ENCODE peak calls at places on chromosomes 16 and 17, in seven cellular contexts. One of them, this sample, is unnamed.

GRCh38 chr17:78130439-78131101 is at the start of gene TMC8:
- DNase-seq in cardiac muscle cell: no peak
- DNase-seq in upper lobe of right lung: peak
- DNase-seq in WTC11: no peak
- DNase-seq in endothelial cell: no peak
- DNase-seq in A549: no peak
- DNase-seq in gastrocnemius medialis: no peak
- DNase-seq in this sample: no peak

GRCh38 chr17:29241015-29241963 is 5.4 kb upstream of the CRYBA1 start:
- DNase-seq in A549: peak
- DNase-seq in gastrocnemius medialis: no peak
- DNase-seq in cardiac muscle cell: no peak
- DNase-seq in WTC11: peak
- DNase-seq in endothelial cell: no peak
- DNase-seq in upper lobe of right lung: no peak
- DNase-seq in this sample: peak

GRCh38 chr17:78940708-78941107 is 15.5 kb upstream of the TIMP2 start:
- DNase-seq in upper lobe of right lung: no peak
- DNase-seq in endothelial cell: no peak
- DNase-seq in WTC11: peak
- DNase-seq in gastrocnemius medialis: no peak
- DNase-seq in cardiac muscle cell: no peak
- DNase-seq in A549: peak
- DNase-seq in this sample: no peak

GRCh38 chr17:47733047-47733413 is at the start of gene TBX21:
- DNase-seq in cardiac muscle cell: peak
- DNase-seq in A549: peak
- DNase-seq in WTC11: peak
- DNase-seq in upper lobe of right lung: peak
- DNase-seq in gastrocnemius medialis: peak
- DNase-seq in endothelial cell: peak
- DNase-seq in this sample: no peak

GRCh38 chr16:81996664-81997529 is 14.4 kb downstream of the SDR42E1 start:
- DNase-seq in A549: peak
- DNase-seq in upper lobe of right lung: no peak
- DNase-seq in endothelial cell: no peak
- DNase-seq in cardiac muscle cell: peak
- DNase-seq in WTC11: no peak
- DNase-seq in gastrocnemius medialis: no peak
- DNase-seq in this sample: no peak

GRCh38 chr17:21243516-21244303 is 9.5 kb downstream of the NATD1 start:
- DNase-seq in cardiac muscle cell: no peak
- DNase-seq in A549: no peak
- DNase-seq in endothelial cell: no peak
- DNase-seq in gastrocnemius medialis: no peak
- DNase-seq in WTC11: no peak
- DNase-seq in upper lobe of right lung: no peak
- DNase-seq in this sample: no peak

GRCh38 chr16:77993111-77993571 is 29.2 kb upstream of the CLEC3A start:
- DNase-seq in A549: no peak
- DNase-seq in WTC11: no peak
- DNase-seq in upper lobe of right lung: no peak
- DNase-seq in cardiac muscle cell: no peak
- DNase-seq in endothelial cell: no peak
- DNase-seq in gastrocnemius medialis: no peak
- DNase-seq in this sample: peak

GRCh38 chr17:5381542-5381941 is 37.9 kb downstream of the NUP88 start:
- DNase-seq in upper lobe of right lung: no peak
- DNase-seq in endothelial cell: no peak
- DNase-seq in A549: no peak
- DNase-seq in WTC11: no peak
- DNase-seq in gastrocnemius medialis: no peak
- DNase-seq in cardiac muscle cell: no peak
- DNase-seq in this sample: no peak

GRCh38 chr17:77516902-77517301 is 376.1 kb downstream of the SEC14L1 start:
- DNase-seq in cardiac muscle cell: no peak
- DNase-seq in endothelial cell: no peak
- DNase-seq in A549: peak
- DNase-seq in WTC11: no peak
- DNase-seq in gastrocnemius medialis: no peak
- DNase-seq in upper lobe of right lung: peak
- DNase-seq in this sample: peak

GRCh38 chr17:79366988-79367571 is 243.8 kb downstream of the RBFOX3 start:
- DNase-seq in WTC11: no peak
- DNase-seq in cardiac muscle cell: no peak
- DNase-seq in A549: no peak
- DNase-seq in upper lobe of right lung: no peak
- DNase-seq in gastrocnemius medialis: no peak
- DNase-seq in endothelial cell: no peak
- DNase-seq in this sample: no peak

GRCh38 chr17:57135026-57135747 is 50.1 kb downstream of the AKAP1 start:
- DNase-seq in A549: no peak
- DNase-seq in endothelial cell: no peak
- DNase-seq in cardiac muscle cell: no peak
- DNase-seq in WTC11: no peak
- DNase-seq in upper lobe of right lung: no peak
- DNase-seq in gastrocnemius medialis: no peak
- DNase-seq in this sample: no peak

GRCh38 chr17:20091161-20092029 is 82.2 kb downstream of the SPECC1 start:
- DNase-seq in upper lobe of right lung: no peak
- DNase-seq in WTC11: no peak
- DNase-seq in gastrocnemius medialis: peak
- DNase-seq in A549: no peak
- DNase-seq in cardiac muscle cell: no peak
- DNase-seq in endothelial cell: no peak
- DNase-seq in this sample: no peak

GRCh38 chr16:84292032-84292431 is 2.6 kb upstream of the WFDC1 start:
- DNase-seq in WTC11: no peak
- DNase-seq in endothelial cell: no peak
- DNase-seq in cardiac muscle cell: no peak
- DNase-seq in upper lobe of right lung: no peak
- DNase-seq in A549: no peak
- DNase-seq in gastrocnemius medialis: no peak
- DNase-seq in this sample: no peak

GRCh38 chr17:45896803-45897693 is 2.7 kb downstream of the MAPT start:
- DNase-seq in upper lobe of right lung: no peak
- DNase-seq in gastrocnemius medialis: no peak
- DNase-seq in WTC11: peak
- DNase-seq in A549: peak
- DNase-seq in cardiac muscle cell: no peak
- DNase-seq in endothelial cell: no peak
- DNase-seq in this sample: no peak

GRCh38 chr17:74599531-74599939 is 7.5 kb upstream of the CD300LD start:
- DNase-seq in A549: no peak
- DNase-seq in endothelial cell: no peak
- DNase-seq in cardiac muscle cell: no peak
- DNase-seq in WTC11: no peak
- DNase-seq in upper lobe of right lung: no peak
- DNase-seq in gastrocnemius medialis: no peak
- DNase-seq in this sample: no peak

GRCh38 chr16:84505249-84506156 is 1.0 kb upstream of the MEAK7 start:
- DNase-seq in endothelial cell: no peak
- DNase-seq in A549: no peak
- DNase-seq in gastrocnemius medialis: no peak
- DNase-seq in upper lobe of right lung: peak
- DNase-seq in cardiac muscle cell: no peak
- DNase-seq in WTC11: peak
- DNase-seq in this sample: no peak

DNA sequence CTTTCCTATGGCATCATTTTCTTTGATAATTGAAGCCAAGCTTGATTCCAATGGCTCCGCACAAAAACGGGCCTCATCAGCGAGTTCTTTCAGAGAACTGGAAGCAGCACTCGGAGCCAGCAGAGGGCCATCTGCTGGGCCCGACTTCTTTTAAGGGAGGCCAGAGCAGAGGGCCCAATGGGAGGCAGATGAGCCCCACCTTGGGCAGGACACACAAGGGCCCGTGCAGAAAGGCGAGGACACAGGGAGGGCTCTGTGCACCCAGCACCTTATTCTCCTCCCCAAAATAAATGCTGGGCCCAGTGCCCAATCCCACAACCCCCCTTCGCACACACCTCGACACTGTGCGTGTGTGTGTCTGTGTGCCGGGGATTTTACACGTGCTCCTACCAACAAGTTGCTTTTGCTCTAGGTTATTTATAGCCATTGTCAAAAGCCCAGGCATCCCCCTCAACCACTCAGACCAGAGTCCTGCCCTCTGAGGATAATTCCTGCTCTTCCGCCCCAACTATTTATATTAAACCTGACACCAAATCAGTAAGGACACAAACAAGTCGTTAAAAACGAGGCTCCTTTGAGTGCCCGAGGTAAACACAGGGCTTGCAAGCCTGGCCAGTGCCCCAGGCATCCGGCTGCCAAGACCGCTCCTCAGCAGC is 6.8 kb downstream of the AXIN2 start:
- DNase-seq in WTC11: no peak
- DNase-seq in upper lobe of right lung: no peak
- DNase-seq in endothelial cell: no peak
- DNase-seq in cardiac muscle cell: peak
- DNase-seq in A549: no peak
- DNase-seq in gastrocnemius medialis: peak
- DNase-seq in this sample: no peak
- TF ChIP-seq CTCF in WTC11: no peak
- TF ChIP-seq CTCF in upper lobe of right lung: peak
- TF ChIP-seq CTCF in endothelial cell: no peak
- TF ChIP-seq CTCF in cardiac muscle cell: peak
- TF ChIP-seq CTCF in A549: no peak
- TF ChIP-seq CTCF in gastrocnemius medialis: no peak
- TF ChIP-seq CTCF in this sample: peak

DNA sequence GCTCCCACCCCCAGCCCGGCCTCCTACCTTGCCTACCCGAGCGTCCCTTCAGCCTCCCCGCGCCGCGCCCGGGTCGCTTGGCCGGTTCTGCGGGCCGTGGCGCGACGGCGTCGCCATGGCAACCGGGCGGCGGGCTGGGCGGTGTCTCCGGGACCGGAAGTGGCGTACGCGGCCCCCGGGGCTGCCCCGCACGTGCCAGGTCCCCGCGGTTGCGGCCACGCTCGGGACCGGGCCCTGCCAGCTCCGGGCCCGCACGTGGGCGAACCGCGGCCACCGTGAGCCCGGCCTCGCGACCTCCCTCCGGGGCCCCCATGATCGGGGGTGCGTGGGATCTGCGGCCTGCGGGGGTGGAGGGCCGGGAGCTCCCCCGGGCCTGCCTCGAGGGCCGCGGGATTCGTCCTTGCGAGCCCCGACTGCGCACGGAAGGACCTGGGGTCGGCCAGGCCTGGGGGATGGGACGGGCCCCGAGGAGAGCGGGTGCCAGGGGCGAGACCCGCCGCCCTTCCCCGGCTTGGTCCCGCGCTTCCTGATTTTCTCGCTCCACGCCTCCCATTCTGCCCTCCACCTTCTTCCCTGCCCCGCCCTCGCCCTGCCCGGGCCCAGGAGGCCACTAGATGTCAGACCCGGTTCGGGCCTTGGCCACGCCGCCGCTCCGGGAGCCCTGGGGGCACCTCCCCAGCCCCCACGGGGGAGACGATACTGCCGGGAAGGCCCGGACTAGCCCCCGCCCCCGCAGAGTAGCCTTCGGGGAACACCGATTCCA is at the start of gene CYB561:
- DNase-seq in gastrocnemius medialis: peak
- DNase-seq in WTC11: peak
- DNase-seq in cardiac muscle cell: no peak
- DNase-seq in A549: peak
- DNase-seq in upper lobe of right lung: peak
- DNase-seq in endothelial cell: peak
- DNase-seq in this sample: peak
- TF ChIP-seq CTCF in gastrocnemius medialis: no peak
- TF ChIP-seq CTCF in WTC11: no peak
- TF ChIP-seq CTCF in cardiac muscle cell: peak
- TF ChIP-seq CTCF in A549: no peak
- TF ChIP-seq CTCF in upper lobe of right lung: peak
- TF ChIP-seq CTCF in endothelial cell: peak
- TF ChIP-seq CTCF in this sample: peak

GRCh38 chr17:80738020-80738380 is 193.4 kb downstream of the RPTOR start:
- DNase-seq in WTC11: no peak
- DNase-seq in gastrocnemius medialis: no peak
- DNase-seq in A549: no peak
- DNase-seq in cardiac muscle cell: no peak
- DNase-seq in upper lobe of right lung: no peak
- DNase-seq in endothelial cell: no peak
- DNase-seq in this sample: no peak

GRCh38 chr17:80742091-80742490 is 197.5 kb downstream of the RPTOR start:
- DNase-seq in WTC11: no peak
- DNase-seq in gastrocnemius medialis: peak
- DNase-seq in upper lobe of right lung: no peak
- DNase-seq in endothelial cell: no peak
- DNase-seq in cardiac muscle cell: no peak
- DNase-seq in A549: no peak
- DNase-seq in this sample: no peak

GRCh38 chr17:80737106-80738019 is 192.7 kb downstream of the RPTOR start:
- DNase-seq in cardiac muscle cell: no peak
- DNase-seq in upper lobe of right lung: no peak
- DNase-seq in endothelial cell: no peak
- DNase-seq in gastrocnemius medialis: no peak
- DNase-seq in A549: no peak
- DNase-seq in WTC11: no peak
- DNase-seq in this sample: no peak

GRCh38 chr17:80738406-80738805 is 193.8 kb downstream of the RPTOR start:
- DNase-seq in upper lobe of right lung: no peak
- DNase-seq in gastrocnemius medialis: no peak
- DNase-seq in WTC11: no peak
- DNase-seq in cardiac muscle cell: no peak
- DNase-seq in A549: no peak
- DNase-seq in endothelial cell: no peak
- DNase-seq in this sample: no peak

DNA sequence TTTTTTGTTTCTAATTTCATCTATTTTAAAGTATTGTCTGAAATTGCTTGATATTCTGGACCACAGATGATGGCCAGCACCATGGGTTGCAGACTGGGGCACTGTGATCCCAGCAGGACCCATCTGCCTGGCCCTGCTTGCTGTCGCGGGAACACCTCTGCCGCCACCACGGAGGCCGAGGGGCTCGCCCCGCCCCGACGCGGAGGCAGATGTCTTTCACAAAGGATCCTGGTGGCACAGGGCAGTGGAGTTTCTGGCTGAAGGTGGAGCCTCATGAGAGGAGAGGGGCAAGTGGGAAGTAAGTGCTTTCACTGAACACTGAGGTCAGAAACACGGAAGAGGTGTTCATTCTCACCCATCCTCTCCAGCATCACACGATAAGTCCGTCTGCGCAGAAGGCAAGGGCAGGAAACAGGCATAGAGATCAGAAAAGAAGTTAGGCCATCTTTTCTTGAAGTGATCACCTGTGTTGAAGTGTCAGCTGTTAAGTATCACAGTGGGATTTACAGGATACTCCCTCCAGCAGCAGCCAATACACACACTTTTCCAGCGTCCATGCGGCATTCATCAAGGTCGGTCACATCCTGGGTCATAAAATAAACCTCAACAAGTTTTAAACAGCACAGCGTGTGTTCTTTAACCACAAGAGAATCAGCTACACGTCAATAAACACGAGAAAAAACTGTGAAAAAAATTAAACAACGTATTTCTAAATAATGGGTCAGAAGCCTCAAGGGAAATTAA is 194.5 kb downstream of the RPTOR start:
- DNase-seq in upper lobe of right lung: no peak
- DNase-seq in endothelial cell: no peak
- DNase-seq in gastrocnemius medialis: no peak
- DNase-seq in A549: no peak
- DNase-seq in cardiac muscle cell: no peak
- DNase-seq in WTC11: no peak
- DNase-seq in this sample: no peak
- TF ChIP-seq CTCF in upper lobe of right lung: no peak
- TF ChIP-seq CTCF in endothelial cell: no peak
- TF ChIP-seq CTCF in gastrocnemius medialis: no peak
- TF ChIP-seq CTCF in A549: no peak
- TF ChIP-seq CTCF in cardiac muscle cell: no peak
- TF ChIP-seq CTCF in WTC11: no peak
- TF ChIP-seq CTCF in this sample: no peak

GRCh38 chr16:2854700-2855309 is 3.2 kb downstream of the PRSS22 start:
- DNase-seq in endothelial cell: no peak
- DNase-seq in upper lobe of right lung: no peak
- DNase-seq in cardiac muscle cell: no peak
- DNase-seq in A549: no peak
- DNase-seq in gastrocnemius medialis: no peak
- DNase-seq in WTC11: peak
- DNase-seq in this sample: no peak
- TF ChIP-seq CTCF in endothelial cell: peak
- TF ChIP-seq CTCF in upper lobe of right lung: peak
- TF ChIP-seq CTCF in cardiac muscle cell: peak
- TF ChIP-seq CTCF in A549: peak
- TF ChIP-seq CTCF in gastrocnemius medialis: no peak
- TF ChIP-seq CTCF in WTC11: peak
- TF ChIP-seq CTCF in this sample: peak

This sample was measured in AG09319.